ENCODE peak calls at places on chromosomes 4 and X, in six cellular contexts. O is activated T-helper 1 cell treated with anti-CD3 and anti-CD28 coated beads, Interleukin-2, amount 50 U/mL, for 16 hours; C is GM13976; K is stimulated activated CD4-positive, alpha-beta T cell treated with anti-CD3 and anti-CD28 coated beads, Interleukin-4, amount 100 ng/mL, for 24 hours; B is tibial nerve; V is iris pigment epithelial cell. R is an unnamed sample.

GRCh38 chrX:17939724-17940123 is 78.6 kb upstream of the RAI2 start:
- DNase-seq in O (no peak), C (no peak), K (no peak), B (no peak), V (no peak), R (no peak)

GRCh38 chr4:128831526-128832252 is 22.2 kb downstream of the JADE1 start:
- DNase-seq in O (no peak), C (no peak), K (no peak), B (no peak), V (peak; percentile 64), R (no peak)

GRCh38 chr4:53755656-53756055 is 164.4 kb upstream of the LNX1 start:
- DNase-seq in O (no peak), C (no peak), K (no peak), B (no peak), V (no peak), R (no peak)

GRCh38 chrX:78665286-78665685 is 6.2 kb upstream of the RTL3 start:
- DNase-seq in O (no peak), C (no peak), K (no peak), B (no peak), V (no peak), R (no peak)

GRCh38 chr4:20487852-20488251 is 212.4 kb upstream of the PACRGL start:
- DNase-seq in O (no peak), C (no peak), K (no peak), B (no peak), V (peak; percentile 10), R (no peak)

GRCh38 chr4:101418055-101418454 is 70.7 kb upstream of the PPP3CA start:
- DNase-seq in O (no peak), C (peak; percentile 67), K (peak; percentile 64), B (no peak), V (no peak), R (peak; percentile 86)

GRCh38 chrX:53714580-53715335 is 28.2 kb upstream of the HUWE1 start:
- DNase-seq in O (no peak), C (peak; percentile 45), K (peak; percentile 71), B (no peak), V (peak; percentile 28), R (peak; percentile 78)

GRCh38 chr4:93791570-93792195 is 36.9 kb upstream of the ATOH1 start:
- DNase-seq in O (no peak), C (peak; percentile 50), K (peak; percentile 8), B (peak; percentile 32), V (peak; percentile 49), R (peak; percentile 48)

GRCh38 chrX:74371399-74371798 is 49.9 kb upstream of the SLC16A2 start:
- DNase-seq in O (no peak), C (no peak), K (no peak), B (no peak), V (no peak), R (no peak)

R was measured in activated CD4-positive, alpha-beta memory T cell treated with anti-CD3 and anti-CD28 coated beads for 36 hours.